ENCODE peak calls at places on chromosomes 4 and X, in ten cellular contexts. One of them, this sample, is unnamed.

GRCh38 chr4:61385302-61385701 is 185.2 kb downstream of the ADGRL3 start:
- DNase-seq in activated effector memory CD4-positive, alpha-beta T cell treated with Interleukin-2 at 50 U/mL for 16 hours: no peak
- DNase-seq in mesothelial cell of epicardium: no peak
- DNase-seq in lower leg skin: no peak
- DNase-seq in A549: no peak
- DNase-seq in central memory CD4-positive, alpha-beta T cell: no peak
- DNase-seq in GM04504: no peak
- DNase-seq in uterus: no peak
- DNase-seq in GM10248: no peak
- DNase-seq in Peyer's patch: no peak
- DNase-seq in this sample: no peak

GRCh38 chr4:89788243-89789072 is 48.5 kb downstream of the SNCA start:
- DNase-seq in GM10248: no peak
- DNase-seq in Peyer's patch: no peak
- DNase-seq in central memory CD4-positive, alpha-beta T cell: no peak
- DNase-seq in mesothelial cell of epicardium: no peak
- DNase-seq in GM04504: no peak
- DNase-seq in lower leg skin: no peak
- DNase-seq in activated effector memory CD4-positive, alpha-beta T cell treated with Interleukin-2 at 50 U/mL for 16 hours: no peak
- DNase-seq in uterus: peak
- DNase-seq in A549: no peak
- DNase-seq in this sample: no peak

GRCh38 chrX:48801281-48802088 is at the start of gene HDAC6:
- DNase-seq in central memory CD4-positive, alpha-beta T cell: peak
- DNase-seq in mesothelial cell of epicardium: peak
- DNase-seq in GM10248: peak
- DNase-seq in lower leg skin: peak
- DNase-seq in A549: peak
- DNase-seq in uterus: peak
- DNase-seq in activated effector memory CD4-positive, alpha-beta T cell treated with Interleukin-2 at 50 U/mL for 16 hours: peak
- DNase-seq in Peyer's patch: peak
- DNase-seq in GM04504: peak
- DNase-seq in this sample: peak

GRCh38 chr4:186190456-186191265 is 706 bp upstream of the CYP4V2 start:
- DNase-seq in mesothelial cell of epicardium: peak
- DNase-seq in uterus: no peak
- DNase-seq in central memory CD4-positive, alpha-beta T cell: peak
- DNase-seq in A549: peak
- DNase-seq in Peyer's patch: no peak
- DNase-seq in activated effector memory CD4-positive, alpha-beta T cell treated with Interleukin-2 at 50 U/mL for 16 hours: peak
- DNase-seq in GM04504: no peak
- DNase-seq in lower leg skin: peak
- DNase-seq in GM10248: peak
- DNase-seq in this sample: no peak

GRCh38 chr4:146371812-146372211 is 149.9 kb downstream of the SLC10A7 start:
- DNase-seq in activated effector memory CD4-positive, alpha-beta T cell treated with Interleukin-2 at 50 U/mL for 16 hours: no peak
- DNase-seq in A549: no peak
- DNase-seq in mesothelial cell of epicardium: no peak
- DNase-seq in GM04504: no peak
- DNase-seq in lower leg skin: no peak
- DNase-seq in GM10248: no peak
- DNase-seq in Peyer's patch: no peak
- DNase-seq in uterus: no peak
- DNase-seq in central memory CD4-positive, alpha-beta T cell: no peak
- DNase-seq in this sample: no peak

GRCh38 chr4:165359501-165359900 is 19.3 kb upstream of the CPE start:
- DNase-seq in GM04504: no peak
- DNase-seq in mesothelial cell of epicardium: no peak
- DNase-seq in central memory CD4-positive, alpha-beta T cell: no peak
- DNase-seq in activated effector memory CD4-positive, alpha-beta T cell treated with Interleukin-2 at 50 U/mL for 16 hours: no peak
- DNase-seq in A549: no peak
- DNase-seq in lower leg skin: no peak
- DNase-seq in Peyer's patch: no peak
- DNase-seq in uterus: no peak
- DNase-seq in GM10248: no peak
- DNase-seq in this sample: no peak

GRCh38 chr4:113978561-113979156 is 788 bp downstream of the ARSJ start:
- DNase-seq in A549: peak
- DNase-seq in GM04504: no peak
- DNase-seq in activated effector memory CD4-positive, alpha-beta T cell treated with Interleukin-2 at 50 U/mL for 16 hours: no peak
- DNase-seq in lower leg skin: no peak
- DNase-seq in uterus: peak
- DNase-seq in Peyer's patch: no peak
- DNase-seq in GM10248: no peak
- DNase-seq in central memory CD4-positive, alpha-beta T cell: no peak
- DNase-seq in mesothelial cell of epicardium: no peak
- DNase-seq in this sample: no peak

GRCh38 chr4:158208931-158209640 is 1.2 kb upstream of the TMEM144 start:
- DNase-seq in GM10248: peak
- DNase-seq in A549: no peak
- DNase-seq in GM04504: no peak
- DNase-seq in Peyer's patch: no peak
- DNase-seq in lower leg skin: no peak
- DNase-seq in activated effector memory CD4-positive, alpha-beta T cell treated with Interleukin-2 at 50 U/mL for 16 hours: no peak
- DNase-seq in central memory CD4-positive, alpha-beta T cell: no peak
- DNase-seq in uterus: no peak
- DNase-seq in mesothelial cell of epicardium: no peak
- DNase-seq in this sample: no peak

GRCh38 chrX:27924261-27924660 is 57.0 kb downstream of the DCAF8L1 start:
- DNase-seq in mesothelial cell of epicardium: no peak
- DNase-seq in GM04504: no peak
- DNase-seq in lower leg skin: no peak
- DNase-seq in uterus: no peak
- DNase-seq in Peyer's patch: peak
- DNase-seq in central memory CD4-positive, alpha-beta T cell: no peak
- DNase-seq in A549: no peak
- DNase-seq in activated effector memory CD4-positive, alpha-beta T cell treated with Interleukin-2 at 50 U/mL for 16 hours: no peak
- DNase-seq in GM10248: no peak
- DNase-seq in this sample: no peak

GRCh38 chrX:123833387-123833786 is 26.5 kb upstream of the XIAP start:
- DNase-seq in central memory CD4-positive, alpha-beta T cell: peak
- DNase-seq in Peyer's patch: peak
- DNase-seq in activated effector memory CD4-positive, alpha-beta T cell treated with Interleukin-2 at 50 U/mL for 16 hours: peak
- DNase-seq in GM04504: no peak
- DNase-seq in uterus: peak
- DNase-seq in lower leg skin: peak
- DNase-seq in mesothelial cell of epicardium: no peak
- DNase-seq in A549: peak
- DNase-seq in GM10248: peak
- DNase-seq in this sample: peak

GRCh38 chr4:147481577-147482109 is 746 bp downstream of the EDNRA start:
- DNase-seq in GM10248: no peak
- DNase-seq in GM04504: no peak
- DNase-seq in activated effector memory CD4-positive, alpha-beta T cell treated with Interleukin-2 at 50 U/mL for 16 hours: no peak
- DNase-seq in Peyer's patch: no peak
- DNase-seq in lower leg skin: no peak
- DNase-seq in uterus: peak
- DNase-seq in mesothelial cell of epicardium: no peak
- DNase-seq in A549: no peak
- DNase-seq in central memory CD4-positive, alpha-beta T cell: no peak
- DNase-seq in this sample: no peak

GRCh38 chrX:151984328-151984727 is 9.9 kb upstream of the GABRE start:
- DNase-seq in GM10248: no peak
- DNase-seq in central memory CD4-positive, alpha-beta T cell: no peak
- DNase-seq in activated effector memory CD4-positive, alpha-beta T cell treated with Interleukin-2 at 50 U/mL for 16 hours: no peak
- DNase-seq in lower leg skin: no peak
- DNase-seq in uterus: no peak
- DNase-seq in mesothelial cell of epicardium: no peak
- DNase-seq in GM04504: peak
- DNase-seq in A549: no peak
- DNase-seq in Peyer's patch: no peak
- DNase-seq in this sample: no peak

GRCh38 chr4:29278580-29278979 is 1441.6 kb upstream of the PCDH7 start:
- DNase-seq in activated effector memory CD4-positive, alpha-beta T cell treated with Interleukin-2 at 50 U/mL for 16 hours: no peak
- DNase-seq in A549: no peak
- DNase-seq in GM04504: no peak
- DNase-seq in lower leg skin: no peak
- DNase-seq in GM10248: no peak
- DNase-seq in central memory CD4-positive, alpha-beta T cell: no peak
- DNase-seq in uterus: no peak
- DNase-seq in Peyer's patch: no peak
- DNase-seq in mesothelial cell of epicardium: no peak
- DNase-seq in this sample: no peak

GRCh38 chr4:128757712-128758111 is 51.8 kb upstream of the JADE1 start:
- DNase-seq in mesothelial cell of epicardium: no peak
- DNase-seq in activated effector memory CD4-positive, alpha-beta T cell treated with Interleukin-2 at 50 U/mL for 16 hours: no peak
- DNase-seq in A549: no peak
- DNase-seq in lower leg skin: peak
- DNase-seq in GM04504: no peak
- DNase-seq in GM10248: no peak
- DNase-seq in central memory CD4-positive, alpha-beta T cell: no peak
- DNase-seq in uterus: no peak
- DNase-seq in Peyer's patch: no peak
- DNase-seq in this sample: no peak

GRCh38 chrX:107117993-107118321 is 665 bp downstream of the RBM41 start:
- DNase-seq in activated effector memory CD4-positive, alpha-beta T cell treated with Interleukin-2 at 50 U/mL for 16 hours: no peak
- DNase-seq in A549: no peak
- DNase-seq in Peyer's patch: no peak
- DNase-seq in uterus: no peak
- DNase-seq in central memory CD4-positive, alpha-beta T cell: no peak
- DNase-seq in GM10248: peak
- DNase-seq in GM04504: no peak
- DNase-seq in mesothelial cell of epicardium: no peak
- DNase-seq in lower leg skin: no peak
- DNase-seq in this sample: no peak

GRCh38 chrX:17809273-17809672 is 51.8 kb downstream of the RAI2 start:
- DNase-seq in central memory CD4-positive, alpha-beta T cell: no peak
- DNase-seq in activated effector memory CD4-positive, alpha-beta T cell treated with Interleukin-2 at 50 U/mL for 16 hours: no peak
- DNase-seq in GM04504: no peak
- DNase-seq in GM10248: no peak
- DNase-seq in uterus: no peak
- DNase-seq in Peyer's patch: no peak
- DNase-seq in mesothelial cell of epicardium: no peak
- DNase-seq in A549: no peak
- DNase-seq in lower leg skin: no peak
- DNase-seq in this sample: no peak

GRCh38 chrX:23904096-23904495 is 3.6 kb downstream of the APOO start:
- DNase-seq in A549: no peak
- DNase-seq in activated effector memory CD4-positive, alpha-beta T cell treated with Interleukin-2 at 50 U/mL for 16 hours: no peak
- DNase-seq in uterus: no peak
- DNase-seq in mesothelial cell of epicardium: no peak
- DNase-seq in Peyer's patch: no peak
- DNase-seq in lower leg skin: no peak
- DNase-seq in GM10248: no peak
- DNase-seq in GM04504: no peak
- DNase-seq in central memory CD4-positive, alpha-beta T cell: no peak
- DNase-seq in this sample: no peak

GRCh38 chrX:63475200-63475599 is 124.1 kb upstream of the SPIN4 start:
- DNase-seq in A549: no peak
- DNase-seq in GM04504: no peak
- DNase-seq in activated effector memory CD4-positive, alpha-beta T cell treated with Interleukin-2 at 50 U/mL for 16 hours: no peak
- DNase-seq in central memory CD4-positive, alpha-beta T cell: no peak
- DNase-seq in lower leg skin: no peak
- DNase-seq in GM10248: no peak
- DNase-seq in Peyer's patch: no peak
- DNase-seq in mesothelial cell of epicardium: no peak
- DNase-seq in uterus: no peak
- DNase-seq in this sample: peak

This sample was measured in HCT116.